ENCODE peak calls at places on chromosomes 12 and 14, in eight cellular contexts. R is A549, Q is left ventricle myocardium inferior, H is suprapubic skin, K is neural progenitor cell, J is neuronal stem cell, G is SJCRH30, B is ovary. X is an unnamed sample.

GRCh38 chr14:67652189-67652588 is 22.2 kb downstream of the VTI1B start:
- DNase-seq in R (no peak), Q (no peak), H (no peak), K (no peak), J (no peak), G (no peak), B (no peak), X (no peak)

GRCh38 chr12:84455598-84455997 is 457.0 kb downstream of the SLC6A15 start:
- DNase-seq in R (no peak), Q (no peak), H (no peak), K (no peak), J (no peak), G (no peak), B (no peak), X (no peak)

GRCh38 chr12:3251691-3252090 is 174.5 kb downstream of the TSPAN9 start:
- DNase-seq in R (no peak), Q (peak; percentile 71), H (no peak), K (no peak), J (no peak), G (peak; percentile 65), B (peak; percentile 46), X (peak; percentile 83)

GRCh38 chr14:23008836-23009235 is 1.1 kb downstream of the C14orf93 start:
- DNase-seq in R (no peak), Q (no peak), H (no peak), K (no peak), J (no peak), G (no peak), B (no peak), X (no peak)

GRCh38 chr14:90397401-90398314 is 829 bp downstream of the CALM1 start:
- DNase-seq in R (peak; percentile 68), Q (peak; percentile 76), H (peak; percentile 85), K (peak; percentile 78), J (peak; percentile 46), G (peak; percentile 57), B (peak; percentile 64), X (peak; percentile 86)

GRCh38 chr14:93234798-93235197 is 27.7 kb downstream of the UBR7 start:
- DNase-seq in R (peak; percentile 34), Q (no peak), H (no peak), K (peak; percentile 13), J (no peak), G (no peak), B (no peak), X (no peak)

GRCh38 chr12:118370601-118371000 is 2.1 kb downstream of the TAOK3 start:
- DNase-seq in R (no peak), Q (no peak), H (no peak), K (peak; percentile 12), J (no peak), G (no peak), B (no peak), X (no peak)

GRCh38 chr14:61493996-61494395 is 172.6 kb downstream of the PRKCH start:
- DNase-seq in R (no peak), Q (no peak), H (no peak), K (no peak), J (no peak), G (no peak), B (no peak), X (no peak)

GRCh38 chr14:24095196-24096068 is 1.3 kb downstream of the PCK2 start:
- DNase-seq in R (no peak), Q (peak; percentile 43), H (peak; percentile 81), K (peak; percentile 61), J (no peak), G (peak; percentile 85), B (peak; percentile 30), X (peak; percentile 44)

GRCh38 chr14:51369814-51370213 is 129.8 kb downstream of the TMX1 start:
- DNase-seq in R (no peak), Q (no peak), H (no peak), K (no peak), J (no peak), G (peak; percentile 41), B (no peak), X (no peak)

GRCh38 chr12:38282886-38283285 is 33.7 kb upstream of the ALG10B start:
- DNase-seq in R (no peak), Q (no peak), H (no peak), K (no peak), J (no peak), G (no peak), B (no peak), X (no peak)

GRCh38 chr14:76135722-76136121 is 16.0 kb upstream of the GPATCH2L start:
- DNase-seq in R (no peak), Q (no peak), H (no peak), K (peak; percentile 11), J (no peak), G (no peak), B (no peak), X (no peak)

GRCh38 chr12:19421503-19422282 is 17.6 kb upstream of the AEBP2 start:
- DNase-seq in R (no peak), Q (no peak), H (no peak), K (no peak), J (no peak), G (no peak), B (no peak), X (no peak)

GRCh38 chr12:114821571-114821970 is 137.6 kb upstream of the TBX3 start:
- DNase-seq in R (no peak), Q (no peak), H (no peak), K (no peak), J (no peak), G (no peak), B (no peak), X (no peak)

GRCh38 chr14:64501326-64502171 is 2.1 kb downstream of the ZBTB25 start:
- DNase-seq in R (no peak), Q (peak; percentile 66), H (peak; percentile 72), K (no peak), J (no peak), G (peak; percentile 54), B (peak; percentile 78), X (peak; percentile 34)

GRCh38 chr14:62709773-62710172 is 335.5 kb downstream of the KCNH5 start:
- DNase-seq in R (no peak), Q (no peak), H (no peak), K (no peak), J (no peak), G (no peak), B (no peak), X (no peak)

GRCh38 chr12:509494-509893 is 49.8 kb downstream of the B4GALNT3 start:
- DNase-seq in R (no peak), Q (no peak), H (no peak), K (peak; percentile 27), J (no peak), G (no peak), B (no peak), X (no peak)

GRCh38 chr12:105359840-105360239 is 29.3 kb downstream of the C12orf75 start:
- DNase-seq in R (no peak), Q (no peak), H (no peak), K (no peak), J (no peak), G (no peak), B (no peak), X (no peak)

GRCh38 chr12:45914090-45914489 is 76.3 kb downstream of the SCAF11 start:
- DNase-seq in R (no peak), Q (no peak), H (no peak), K (peak; percentile 14), J (no peak), G (peak; percentile 30), B (no peak), X (no peak)

GRCh38 chr14:99570542-99571302 is 33.3 kb downstream of the CCDC85C start:
- DNase-seq in R (no peak), Q (no peak), H (no peak), K (peak; percentile 75), J (no peak), G (no peak), B (no peak), X (no peak)

GRCh38 chr14:99571303-99571986 is 32.6 kb downstream of the CCDC85C start:
- DNase-seq in R (no peak), Q (no peak), H (no peak), K (no peak), J (no peak), G (peak; percentile 42), B (no peak), X (no peak)

GRCh38 chr14:99572173-99572999 is 31.6 kb downstream of the CCDC85C start:
- DNase-seq in R (no peak), Q (no peak), H (no peak), K (no peak), J (no peak), G (peak; percentile 78), B (no peak), X (no peak)

GRCh38 chr14:99568567-99569560 is 35.1 kb downstream of the CCDC85C start:
- DNase-seq in R (no peak), Q (peak; percentile 46), H (no peak), K (no peak), J (no peak), G (peak; percentile 80), B (peak; percentile 49), X (peak; percentile 74)

DNA sequence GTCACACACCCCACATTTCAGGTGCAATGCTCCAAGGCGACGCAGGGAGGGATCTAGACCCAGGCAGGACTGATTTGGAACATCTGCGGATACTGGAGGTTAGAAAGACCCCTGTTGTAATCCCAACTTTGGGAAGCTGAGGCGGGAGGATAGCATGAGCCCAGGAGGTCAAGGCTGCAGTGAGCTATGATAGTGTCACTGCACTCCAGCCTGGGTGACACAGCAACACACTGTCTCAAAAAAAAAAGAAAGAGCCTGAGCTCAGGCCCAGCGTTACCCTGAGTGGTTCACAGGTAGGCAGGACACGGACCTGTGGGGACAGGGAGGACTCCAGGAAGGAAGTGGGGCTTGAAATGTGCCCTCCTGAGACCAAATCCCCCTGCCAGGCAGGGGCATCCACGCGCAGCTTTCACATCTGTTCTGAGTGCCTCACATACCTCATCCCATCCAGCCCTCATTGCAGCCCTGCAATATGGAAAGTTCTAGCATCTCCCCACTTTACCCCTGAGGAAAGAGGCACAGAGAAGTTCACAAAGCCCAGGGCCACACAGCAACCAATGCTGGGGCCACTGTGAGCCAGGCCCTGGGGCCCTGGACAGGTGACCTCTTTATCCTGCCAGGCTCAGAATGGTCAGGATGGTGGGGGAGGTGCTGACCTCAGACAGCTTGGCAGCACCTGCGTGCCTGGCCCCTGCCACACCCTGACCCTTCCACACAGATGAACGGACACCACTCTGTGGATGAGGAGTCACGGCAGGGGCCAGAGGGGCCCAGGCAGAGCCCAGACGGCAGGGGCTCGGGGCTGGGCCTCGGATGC is 34.1 kb downstream of the CCDC85C start:
- DNase-seq in R (no peak), Q (no peak), H (no peak), K (no peak), J (no peak), G (no peak), B (no peak), X (no peak)
- H3K27ac ChIP-seq in R (peak overlapping the region; percentile 78), Q (peak overlapping the region; percentile 83), H (no peak overlapping the region), K (no peak overlapping the region), J (no peak overlapping the region), G (no peak overlapping the region), B (no peak overlapping the region), X (peak overlapping the region; percentile 81)

GRCh38 chr12:34376133-34376799 is 354.0 kb downstream of the ALG10 start:
- DNase-seq in R (no peak), Q (no peak), H (no peak), K (no peak), J (no peak), G (no peak), B (no peak), X (no peak)
- H3K9me3 ChIP-seq in R (no peaks in the 10 kb centered on the region), Q (peaks cover 95% of the 10 kb centered on the region), H (peaks cover 56% of the 10 kb centered on the region), K (no peaks in the 10 kb centered on the region), J (peaks cover 87% of the 10 kb centered on the region), G (no peaks in the 10 kb centered on the region), B (peaks cover 5% of the 10 kb centered on the region), X (no peaks in the 10 kb centered on the region)

GRCh38 chr14:105980224-105980623 is 453.8 kb downstream of the TMEM121 start:
- DNase-seq in R (no peak), Q (no peak), H (no peak), K (no peak), J (no peak), G (no peak), B (no peak), X (no peak)
- H3K4me1 ChIP-seq in R (no peaks in the 10 kb centered on the region), Q (no peaks in the 10 kb centered on the region), H (no peaks in the 10 kb centered on the region), K (no peaks in the 10 kb centered on the region), J (no peaks in the 10 kb centered on the region), G (no peaks in the 10 kb centered on the region), B (no peaks in the 10 kb centered on the region), X (no peaks in the 10 kb centered on the region)

GRCh38 chr12:126247936-126248335 is 1182.7 kb downstream of the AACS start:
- DNase-seq in R (no peak), Q (no peak), H (no peak), K (no peak), J (no peak), G (no peak), B (no peak), X (no peak)
- H3K27ac ChIP-seq in R (no peak overlapping the region), Q (no peak overlapping the region), H (no peak overlapping the region), K (no peak overlapping the region), J (no peak overlapping the region), G (no peak overlapping the region), B (no peak overlapping the region), X (no peak overlapping the region)

X was measured in heart left ventricle.